ENCODE peak calls at places on chromosomes 5 and 9, in seven cellular contexts. R, Z, T, K, H, S and J are unnamed samples.

GRCh38 chr9:128912270-128912853 is 8.4 kb upstream of the PHYHD1 start:
- DNase-seq in H (peak; percentile 93), T (no peak), Z (no peak), K (no peak), S (peak; percentile 83), R (no peak), J (peak; percentile 50)

GRCh38 chr5:71932649-71933338 is 174.5 kb upstream of the MAP1B start:
- DNase-seq in K (peak; percentile 11), H (peak; percentile 79), Z (no peak), R (no peak), S (peak; percentile 37), T (peak; percentile 81), J (peak; percentile 83)

GRCh38 chr5:4994994-4995393 is 145.1 kb upstream of the ADAMTS16 start:
- DNase-seq in H (peak; percentile 16), K (no peak), S (peak; percentile 93), Z (no peak), T (no peak), R (no peak), J (no peak)

GRCh38 chr5:150241298-150242225 is 48.0 kb downstream of the CAMK2A start:
- DNase-seq in Z (no peak), K (no peak), S (no peak), H (no peak), T (no peak), R (no peak), J (no peak)

GRCh38 chr5:91293131-91293530 is 90.0 kb downstream of the ARRDC3 start:
- DNase-seq in T (no peak), R (no peak), Z (no peak), H (no peak), S (peak; percentile 81), K (no peak), J (peak; percentile 49)

GRCh38 chr9:76699966-76700365 is 64.3 kb upstream of the PCA3 start:
- DNase-seq in H (peak; percentile 61), R (no peak), Z (no peak), K (no peak), S (peak; percentile 72), T (no peak), J (no peak)

GRCh38 chr9:96006961-96007360 is 131.5 kb downstream of the ERCC6L2 start:
- DNase-seq in R (no peak), Z (no peak), K (no peak), T (no peak), S (no peak), H (peak; percentile 51), J (no peak)

GRCh38 chr5:1505506-1506241 is 18.1 kb downstream of the LPCAT1 start:
- DNase-seq in Z (no peak), K (no peak), S (no peak), R (no peak), H (no peak), T (no peak), J (no peak)

GRCh38 chr9:71121275-71122168 is at the start of gene TRPM3:
- DNase-seq in K (no peak), S (no peak), T (no peak), H (no peak), R (no peak), Z (no peak), J (no peak)

GRCh38 chr5:137822158-137822764 is 45.4 kb upstream of the MYOT start:
- DNase-seq in K (peak; percentile 53), R (no peak), H (peak; percentile 58), Z (no peak), S (peak; percentile 12), T (peak; percentile 70), J (peak; percentile 75)

GRCh38 chr5:72015103-72015548 is 92.1 kb upstream of the MAP1B start:
- DNase-seq in K (no peak), R (no peak), H (peak; percentile 89), Z (no peak), T (no peak), S (peak; percentile 55), J (peak; percentile 85)

GRCh38 chr5:82327961-82328360 is 49.8 kb upstream of the RPS23 start:
- DNase-seq in R (no peak), T (no peak), H (no peak), S (no peak), K (no peak), Z (no peak), J (no peak)

GRCh38 chr9:36486454-36486932 is 86.2 kb upstream of the MELK start:
- DNase-seq in T (no peak), H (peak; percentile 28), S (no peak), K (peak; percentile 18), R (no peak), Z (no peak), J (no peak)

GRCh38 chr9:36245906-36246305 is 12.3 kb downstream of the GNE start:
- DNase-seq in T (no peak), Z (no peak), H (peak; percentile 17), K (no peak), R (no peak), S (no peak), J (no peak)

GRCh38 chr5:108642170-108642906 is 105.4 kb upstream of the FER start:
- DNase-seq in T (peak; percentile 75), R (peak; percentile 20), S (peak; percentile 40), Z (peak; percentile 39), K (peak; percentile 72), H (peak; percentile 84), J (peak; percentile 82)

GRCh38 chr5:175920506-175920865 is 47.6 kb downstream of the THOC3 start:
- DNase-seq in S (no peak), K (no peak), R (no peak), T (no peak), H (no peak), Z (no peak), J (no peak)

GRCh38 chr9:684055-684949 is 157.2 kb upstream of the DMRT1 start:
- DNase-seq in S (no peak), H (peak; percentile 56), Z (no peak), K (no peak), R (no peak), T (no peak), J (no peak)

DNA sequence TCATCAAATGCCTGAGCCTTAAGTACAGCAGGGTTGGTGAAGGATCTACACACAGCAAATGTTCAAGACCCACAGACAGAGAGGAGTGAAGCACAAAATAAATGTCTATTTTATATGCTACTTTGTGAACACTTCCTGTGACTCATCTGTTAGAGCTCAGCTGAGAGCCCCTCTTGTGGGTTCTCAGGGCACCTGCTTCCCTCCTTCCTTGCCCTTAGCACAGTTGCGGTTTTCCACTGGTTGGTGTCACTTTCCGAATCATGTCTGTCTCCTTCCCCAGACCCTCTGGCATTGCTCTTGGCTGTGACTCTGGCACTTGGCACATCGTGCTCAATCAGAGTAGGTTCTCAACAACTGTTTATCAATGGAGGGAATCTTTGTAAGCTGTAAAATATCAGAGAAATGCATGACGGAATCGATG is 128.5 kb upstream of the STC2 start:
- DNase-seq in Z (no peak), K (no peak), T (no peak), R (no peak), S (no peak), H (peak; percentile 70), J (no peak)
- TF ChIP-seq CTCF in Z (no peak), K (no peak), T (no peak), R (no peak), S (no peak), H (no peak), J (no peak)

GRCh38 chr9:130053504-130054427 is at the start of gene GPR107:
- DNase-seq in T (peak; percentile 88), K (peak; percentile 76), R (peak; percentile 66), H (peak; percentile 72), Z (peak; percentile 59), S (no peak), J (peak; percentile 72)

GRCh38 chr9:130051855-130052254 is 1.9 kb upstream of the GPR107 start:
- DNase-seq in T (no peak), K (no peak), S (no peak), R (no peak), Z (peak; percentile 47), H (no peak), J (no peak)

GRCh38 chr9:130049431-130050210 is 4.1 kb upstream of the GPR107 start:
- DNase-seq in K (no peak), R (no peak), T (no peak), Z (no peak), H (no peak), S (no peak), J (no peak)

GRCh38 chr9:130053109-130053503 is 600 bp upstream of the GPR107 start:
- DNase-seq in Z (no peak), T (no peak), R (no peak), S (no peak), H (no peak), K (no peak), J (no peak)

GRCh38 chr9:130050472-130050871 is 3.2 kb upstream of the GPR107 start:
- DNase-seq in K (no peak), R (no peak), T (no peak), Z (no peak), S (no peak), H (no peak), J (no peak)
- TF ChIP-seq CTCF in K (no peak), R (no peak), T (no peak), Z (no peak), S (no peak), H (no peak), J (no peak)

GRCh38 chr5:92687793-92688467 is 893.1 kb downstream of the NR2F1-AS1 start:
- DNase-seq in R (no peak), H (peak; percentile 80), S (peak; percentile 49), Z (no peak), T (no peak), K (no peak), J (peak; percentile 3)
- TF ChIP-seq CTCF in R (no peak), H (peak; percentile 50), S (peak; percentile 61), Z (no peak), T (no peak), K (no peak), J (no peak)

DNA sequence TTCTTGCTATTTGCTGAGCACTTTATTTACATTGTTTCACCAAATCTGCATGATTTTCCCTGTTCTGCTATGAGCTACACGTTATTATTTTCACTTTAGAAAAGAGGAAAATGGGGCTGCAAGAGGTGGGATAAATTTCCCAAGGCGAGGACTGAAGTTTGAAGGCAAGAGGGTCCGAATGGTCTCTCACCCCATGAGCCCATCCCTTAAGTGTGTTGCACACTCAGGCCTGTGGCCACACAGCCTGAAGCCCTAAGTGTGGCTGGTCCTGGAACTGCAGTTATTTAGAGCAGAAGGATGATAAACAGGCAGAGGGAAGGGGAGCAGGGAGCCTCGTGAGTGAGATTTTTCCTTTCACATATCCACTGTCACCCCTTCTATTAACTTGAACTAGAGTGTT is 7.8 kb downstream of the PDE8B start:
- DNase-seq in K (no peak), R (no peak), H (no peak), Z (no peak), T (no peak), S (no peak), J (no peak)
- TF ChIP-seq CTCF in K (no peak), R (no peak), H (peak; percentile 29), Z (no peak), T (peak; percentile 15), S (peak; percentile 43), J (no peak)

GRCh38 chr9:29209748-29210276 is 1636.5 kb upstream of the C9orf72 start:
- DNase-seq in Z (no peak), H (no peak), T (no peak), R (no peak), S (no peak), K (no peak), J (no peak)
- TF ChIP-seq CTCF in Z (no peak), H (no peak), T (no peak), R (no peak), S (no peak), K (no peak), J (no peak)

GRCh38 chr9:98259791-98260190 is 4.3 kb upstream of the TBC1D2 start:
- DNase-seq in K (no peak), R (no peak), T (no peak), Z (no peak), S (no peak), H (no peak), J (no peak)
- TF ChIP-seq CTCF in K (no peak), R (no peak), T (no peak), Z (no peak), S (no peak), H (no peak), J (no peak)